ENCODE peak calls at places on chromosome 12, in ten cellular contexts. One of them, this sample, is unnamed.

GRCh38 chr12:123949118-123949774 is 23.4 kb downstream of the CCDC92 start:
- DNase-seq in left ventricle myocardium inferior: no peak
- DNase-seq in fibroblast of villous mesenchyme: no peak
- DNase-seq in fibroblast of mammary gland: no peak
- DNase-seq in dorsolateral prefrontal cortex: no peak
- DNase-seq in NCI-H2081: no peak
- DNase-seq in T-cell: no peak
- DNase-seq in ureter: no peak
- DNase-seq in AG10803: no peak
- DNase-seq in GM23248: no peak
- DNase-seq in this sample: no peak

GRCh38 chr12:103495158-103495782 is 498 bp downstream of the C12orf42 start:
- DNase-seq in left ventricle myocardium inferior: no peak
- DNase-seq in fibroblast of villous mesenchyme: no peak
- DNase-seq in fibroblast of mammary gland: no peak
- DNase-seq in dorsolateral prefrontal cortex: peak; percentile 38
- DNase-seq in NCI-H2081: peak; percentile 94
- DNase-seq in T-cell: peak; percentile 34
- DNase-seq in ureter: no peak
- DNase-seq in AG10803: no peak
- DNase-seq in GM23248: no peak
- DNase-seq in this sample: peak; percentile 62

GRCh38 chr12:123519151-123520001 is 14.1 kb downstream of the RILPL1 start:
- DNase-seq in left ventricle myocardium inferior: peak; percentile 75
- DNase-seq in fibroblast of villous mesenchyme: peak; percentile 19
- DNase-seq in fibroblast of mammary gland: peak; percentile 35
- DNase-seq in dorsolateral prefrontal cortex: peak; percentile 67
- DNase-seq in NCI-H2081: no peak
- DNase-seq in T-cell: no peak
- DNase-seq in ureter: peak; percentile 85
- DNase-seq in AG10803: peak; percentile 79
- DNase-seq in GM23248: peak; percentile 82
- DNase-seq in this sample: peak; percentile 74

GRCh38 chr12:2672863-2673262 is 121.9 kb upstream of the FKBP4 start:
- DNase-seq in left ventricle myocardium inferior: no peak
- DNase-seq in fibroblast of villous mesenchyme: no peak
- DNase-seq in fibroblast of mammary gland: no peak
- DNase-seq in dorsolateral prefrontal cortex: no peak
- DNase-seq in NCI-H2081: no peak
- DNase-seq in T-cell: no peak
- DNase-seq in ureter: no peak
- DNase-seq in AG10803: no peak
- DNase-seq in GM23248: no peak
- DNase-seq in this sample: no peak

GRCh38 chr12:79624378-79624777 is 66.4 kb downstream of the PAWR start:
- DNase-seq in left ventricle myocardium inferior: no peak
- DNase-seq in fibroblast of villous mesenchyme: no peak
- DNase-seq in fibroblast of mammary gland: no peak
- DNase-seq in dorsolateral prefrontal cortex: no peak
- DNase-seq in NCI-H2081: no peak
- DNase-seq in T-cell: no peak
- DNase-seq in ureter: no peak
- DNase-seq in AG10803: peak; percentile 37
- DNase-seq in GM23248: no peak
- DNase-seq in this sample: no peak

GRCh38 chr12:73769337-73769736 is 768.3 kb upstream of the ATXN7L3B start:
- DNase-seq in left ventricle myocardium inferior: no peak
- DNase-seq in fibroblast of villous mesenchyme: no peak
- DNase-seq in fibroblast of mammary gland: no peak
- DNase-seq in dorsolateral prefrontal cortex: no peak
- DNase-seq in NCI-H2081: no peak
- DNase-seq in T-cell: no peak
- DNase-seq in ureter: no peak
- DNase-seq in AG10803: no peak
- DNase-seq in GM23248: no peak
- DNase-seq in this sample: no peak

GRCh38 chr12:93740721-93741120 is 63.5 kb downstream of the CRADD start:
- DNase-seq in left ventricle myocardium inferior: no peak
- DNase-seq in fibroblast of villous mesenchyme: peak; percentile 83
- DNase-seq in fibroblast of mammary gland: peak; percentile 58
- DNase-seq in dorsolateral prefrontal cortex: no peak
- DNase-seq in NCI-H2081: no peak
- DNase-seq in T-cell: no peak
- DNase-seq in ureter: no peak
- DNase-seq in AG10803: peak; percentile 47
- DNase-seq in GM23248: peak; percentile 73
- DNase-seq in this sample: no peak

GRCh38 chr12:109753054-109753401 is 39.4 kb downstream of the FAM222A start:
- DNase-seq in left ventricle myocardium inferior: peak; percentile 1
- DNase-seq in fibroblast of villous mesenchyme: no peak
- DNase-seq in fibroblast of mammary gland: no peak
- DNase-seq in dorsolateral prefrontal cortex: no peak
- DNase-seq in NCI-H2081: no peak
- DNase-seq in T-cell: no peak
- DNase-seq in ureter: no peak
- DNase-seq in AG10803: no peak
- DNase-seq in GM23248: no peak
- DNase-seq in this sample: peak; percentile 10

GRCh38 chr12:57176846-57177245 is 29.4 kb upstream of the LRP1-AS start:
- DNase-seq in left ventricle myocardium inferior: no peak
- DNase-seq in fibroblast of villous mesenchyme: no peak
- DNase-seq in fibroblast of mammary gland: peak; percentile 56
- DNase-seq in dorsolateral prefrontal cortex: no peak
- DNase-seq in NCI-H2081: no peak
- DNase-seq in T-cell: no peak
- DNase-seq in ureter: no peak
- DNase-seq in AG10803: no peak
- DNase-seq in GM23248: peak; percentile 81
- DNase-seq in this sample: no peak

GRCh38 chr12:76864791-76865400 is 13.9 kb downstream of the CSRP2 start:
- DNase-seq in left ventricle myocardium inferior: no peak
- DNase-seq in fibroblast of villous mesenchyme: no peak
- DNase-seq in fibroblast of mammary gland: no peak
- DNase-seq in dorsolateral prefrontal cortex: no peak
- DNase-seq in NCI-H2081: no peak
- DNase-seq in T-cell: no peak
- DNase-seq in ureter: no peak
- DNase-seq in AG10803: no peak
- DNase-seq in GM23248: no peak
- DNase-seq in this sample: no peak

GRCh38 chr12:92696240-92696639 is 6.5 kb upstream of the PLEKHG7 start:
- DNase-seq in left ventricle myocardium inferior: peak; percentile 43
- DNase-seq in fibroblast of villous mesenchyme: peak; percentile 66
- DNase-seq in fibroblast of mammary gland: peak; percentile 65
- DNase-seq in dorsolateral prefrontal cortex: peak; percentile 41
- DNase-seq in NCI-H2081: no peak
- DNase-seq in T-cell: no peak
- DNase-seq in ureter: no peak
- DNase-seq in AG10803: peak; percentile 63
- DNase-seq in GM23248: peak; percentile 62
- DNase-seq in this sample: no peak

GRCh38 chr12:26523708-26524150 is 309.3 kb downstream of the ITPR2 start:
- DNase-seq in left ventricle myocardium inferior: peak; percentile 82
- DNase-seq in fibroblast of villous mesenchyme: peak; percentile 97
- DNase-seq in fibroblast of mammary gland: peak; percentile 97
- DNase-seq in dorsolateral prefrontal cortex: peak; percentile 90
- DNase-seq in NCI-H2081: peak; percentile 66
- DNase-seq in T-cell: no peak
- DNase-seq in ureter: peak; percentile 88
- DNase-seq in AG10803: peak; percentile 95
- DNase-seq in GM23248: peak; percentile 93
- DNase-seq in this sample: peak; percentile 91